ENCODE peak calls at places on chromosomes 12 and 14, in eight cellular contexts. G is lung; Z is BE2C; K is endothelial cell; A is CD8-positive, alpha-beta T cell; C is pancreas; L is WTC11; V is cardiac fibroblast. P is an unnamed sample.

GRCh38 chr12:108355069-108355468 is 16.0 kb upstream of the CMKLR1 start:
- DNase-seq in G (no peak), A (no peak), C (no peak), Z (no peak), K (no peak), V (no peak), L (no peak), P (no peak)

GRCh38 chr14:103232831-103233319 is 101.2 kb upstream of the EIF5 start:
- DNase-seq in L (no peak), G (no peak), C (peak; percentile 50), Z (no peak), V (no peak), A (no peak), K (no peak), P (no peak)

GRCh38 chr14:53109688-53110041 is 43.5 kb downstream of the DDHD1 start:
- DNase-seq in G (no peak), Z (no peak), L (no peak), C (no peak), V (no peak), A (no peak), K (no peak), P (no peak)

GRCh38 chr12:8504351-8504750 is 9.0 kb upstream of the CLEC4D start:
- DNase-seq in A (no peak), C (no peak), G (no peak), Z (no peak), L (no peak), V (no peak), K (no peak), P (no peak)

GRCh38 chr14:24381363-24382102 is 13.5 kb downstream of the NFATC4 start:
- DNase-seq in A (no peak), V (no peak), K (no peak), Z (no peak), C (no peak), G (no peak), L (no peak), P (no peak)

GRCh38 chr12:16796168-16796567 is 190.2 kb upstream of the LMO3 start:
- DNase-seq in A (no peak), Z (no peak), G (no peak), L (no peak), K (no peak), C (no peak), V (no peak), P (no peak)

GRCh38 chr14:84282618-84283017 is 1247.3 kb upstream of the FLRT2 start:
- DNase-seq in V (no peak), C (no peak), K (no peak), A (no peak), Z (no peak), L (no peak), G (no peak), P (no peak)

GRCh38 chr12:122860854-122861585 is 25.8 kb downstream of the HIP1R start:
- DNase-seq in L (peak; percentile 7), C (peak; percentile 59), A (peak; percentile 26), Z (no peak), V (no peak), K (no peak), G (no peak), P (no peak)

GRCh38 chr14:51621654-51622053 is 30.1 kb upstream of the FRMD6 start:
- DNase-seq in A (no peak), G (no peak), C (no peak), K (no peak), L (no peak), Z (no peak), V (no peak), P (no peak)

GRCh38 chr12:116204169-116204568 is 73.3 kb downstream of the MED13L start:
- DNase-seq in V (no peak), K (no peak), C (no peak), L (no peak), Z (no peak), G (no peak), A (no peak), P (no peak)

GRCh38 chr14:104821229-104821945 is 20.5 kb downstream of the ZBTB42 start:
- DNase-seq in L (peak; percentile 10), G (no peak), A (no peak), K (no peak), C (peak; percentile 50), V (no peak), Z (no peak), P (no peak)

GRCh38 chr12:49223590-49224369 is 34.9 kb upstream of the TUBA1A start:
- DNase-seq in A (no peak), V (no peak), L (no peak), C (no peak), Z (no peak), K (no peak), G (no peak), P (no peak)

GRCh38 chr12:46089414-46090162 is 99.2 kb upstream of the SCAF11 start:
- DNase-seq in C (no peak), K (no peak), A (no peak), L (no peak), Z (no peak), V (peak; percentile 5), G (no peak), P (no peak)

GRCh38 chr12:32549675-32550079 is 129.4 kb upstream of the DNM1L start:
- DNase-seq in A (no peak), V (peak; percentile 65), G (no peak), C (no peak), K (no peak), Z (no peak), L (no peak), P (no peak)

GRCh38 chr12:32039341-32039740 is 67.3 kb upstream of the BICD1 start:
- DNase-seq in Z (peak; percentile 35), V (peak; percentile 68), A (no peak), C (no peak), L (no peak), K (no peak), G (no peak), P (peak; percentile 64)

GRCh38 chr12:27865421-27865820 is 85.4 kb upstream of the MANSC4 start:
- DNase-seq in G (no peak), L (no peak), V (peak; percentile 77), C (no peak), Z (no peak), A (no peak), K (no peak), P (no peak)

GRCh38 chr12:2451497-2451896 is 343.3 kb upstream of the FKBP4 start:
- DNase-seq in V (no peak), Z (no peak), L (no peak), K (no peak), C (no peak), G (no peak), A (no peak), P (no peak)

GRCh38 chr12:128942960-128943477 is 89.7 kb downstream of the GLT1D1 start:
- DNase-seq in C (no peak), Z (no peak), K (no peak), A (no peak), L (no peak), G (no peak), V (no peak), P (no peak)

GRCh38 chr12:119512772-119513497 is 80.6 kb upstream of the TMEM233 start:
- DNase-seq in Z (no peak), G (no peak), V (no peak), L (peak; percentile 49), A (no peak), K (peak; percentile 26), C (no peak), P (peak; percentile 40)

GRCh38 chr14:32764131-32764530 is 174.5 kb upstream of the NPAS3 start:
- DNase-seq in V (no peak), A (no peak), K (no peak), C (no peak), L (no peak), Z (no peak), G (no peak), P (no peak)

GRCh38 chr12:28583771-28584261 is 393.6 kb downstream of the CCDC91 start:
- DNase-seq in K (no peak), Z (no peak), L (no peak), V (peak; percentile 64), A (no peak), G (no peak), C (no peak), P (no peak)

GRCh38 chr14:65853407-65853955 is 441.0 kb downstream of the FUT8 start:
- DNase-seq in K (no peak), A (no peak), V (no peak), Z (no peak), G (no peak), C (no peak), L (no peak), P (no peak)

GRCh38 chr12:1544991-1545700 is 49.2 kb downstream of the FBXL14 start:
- DNase-seq in G (no peak), K (no peak), Z (no peak), C (no peak), L (no peak), A (no peak), V (peak; percentile 66), P (no peak)

GRCh38 chr12:109719123-109720022 is 5.7 kb downstream of the FAM222A start:
- DNase-seq in C (no peak), K (peak; percentile 43), G (no peak), Z (peak; percentile 65), A (no peak), L (peak; percentile 45), V (no peak), P (no peak)
- TF ChIP-seq CTCF in C (no peak), K (no peak), G (no peak), Z (peak; percentile 56), A (no peak), L (no peak), V (peak; percentile 8), P (no peak)

DNA sequence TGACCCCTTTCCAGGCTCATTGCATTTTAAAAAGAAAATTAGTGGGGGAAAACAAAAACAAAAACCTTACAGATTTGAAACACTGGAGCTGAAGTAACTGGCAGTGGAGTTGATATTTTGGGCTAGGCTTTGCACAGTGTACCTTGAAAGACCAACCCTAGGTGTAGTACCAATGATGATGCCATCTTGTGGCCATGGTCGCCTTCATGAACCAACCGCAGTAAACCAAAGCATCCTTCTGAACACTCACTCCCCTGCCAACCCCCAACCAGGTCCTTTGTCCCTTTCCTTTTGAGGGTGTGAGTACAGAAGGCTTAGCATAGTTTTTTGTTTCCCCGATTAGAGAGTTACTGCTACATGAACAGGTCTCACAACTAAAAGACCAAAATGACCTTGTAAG is 5.9 kb downstream of the TOMM20L start:
- DNase-seq in G (no peak), V (no peak), Z (no peak), K (no peak), C (no peak), L (no peak), A (no peak), P (no peak)
- TF ChIP-seq CTCF in G (no peak), V (no peak), Z (peak; percentile 30), K (no peak), C (no peak), L (no peak), A (no peak), P (no peak)

DNA sequence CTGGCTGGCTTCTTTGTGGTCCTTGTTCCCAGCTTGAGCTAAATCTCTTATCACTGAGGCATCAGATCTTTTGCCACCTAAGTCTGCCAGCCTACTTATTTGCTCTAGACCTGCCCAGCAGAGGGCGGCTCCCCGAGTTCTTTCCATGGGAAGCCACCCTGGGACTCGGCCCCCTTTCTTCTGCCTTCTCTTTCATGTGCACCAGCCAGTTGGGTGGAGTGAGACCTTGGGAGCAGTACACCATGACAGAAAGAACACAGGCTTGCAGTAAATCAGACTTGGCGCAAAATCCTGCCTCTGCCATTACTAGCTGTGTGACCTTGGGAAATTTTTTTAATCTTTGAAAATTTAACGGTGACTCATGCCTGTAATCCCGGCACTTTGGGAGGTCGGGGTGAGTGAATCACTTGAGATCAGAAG is 7.4 kb downstream of the SMAGP start:
- DNase-seq in A (no peak), C (peak; percentile 76), L (peak; percentile 63), K (peak; percentile 45), Z (peak; percentile 52), G (no peak), V (peak; percentile 39), P (no peak)
- TF ChIP-seq CTCF in A (no peak), C (peak; percentile 40), L (no peak), K (peak; percentile 33), Z (peak; percentile 45), G (no peak), V (peak; percentile 49), P (no peak)

GRCh38 chr14:69861170-69861569 is 18.0 kb upstream of the SMOC1 start:
- DNase-seq in C (no peak), L (no peak), V (no peak), Z (no peak), K (no peak), G (no peak), A (no peak), P (no peak)
- TF ChIP-seq CTCF in C (no peak), L (no peak), V (no peak), Z (no peak), K (no peak), G (no peak), A (no peak), P (no peak)

P was measured in mesothelial cell of epicardium.